ENCODE peak calls at places on chromosome 15, in seven cellular contexts. G is GM12865; J is uterus; C is esophagus squamous epithelium; F is EL; Q is heart left ventricle; O is activated CD4-positive, alpha-beta T cell treated with anti-CD3 and anti-CD28 coated beads for 24 hours. M is an unnamed sample.

GRCh38 chr15:85865070-85865684 is 70.5 kb upstream of the KLHL25 start:
- DNase-seq in Q (no peak), C (no peak), F (peak; percentile 34), G (peak; percentile 37), J (peak; percentile 30), O (no peak), M (peak; percentile 39)

GRCh38 chr15:60137711-60138396 is 133.7 kb downstream of the FOXB1 start:
- DNase-seq in Q (no peak), J (no peak), G (no peak), O (no peak), F (peak; percentile 75), C (no peak), M (no peak)

GRCh38 chr15:68909601-68910000 is 20.7 kb upstream of the SPESP1 start:
- DNase-seq in Q (no peak), C (no peak), F (no peak), J (no peak), G (no peak), O (no peak), M (no peak)

GRCh38 chr15:65409284-65409631 is 13.5 kb downstream of the IGDCC4 start:
- DNase-seq in F (peak; percentile 96), C (no peak), J (no peak), Q (no peak), G (peak; percentile 62), O (no peak), M (no peak)

GRCh38 chr15:63244976-63245645 is 32.3 kb upstream of the APH1B start:
- DNase-seq in Q (no peak), J (no peak), C (no peak), O (no peak), G (peak; percentile 13), F (no peak), M (no peak)

GRCh38 chr15:41505776-41506175 is 7.9 kb downstream of the LTK start:
- DNase-seq in G (no peak), Q (no peak), O (no peak), F (no peak), J (no peak), C (no peak), M (no peak)

GRCh38 chr15:26971303-26972018 is 480 bp downstream of the GABRG3 start:
- DNase-seq in G (no peak), F (no peak), Q (no peak), J (no peak), C (no peak), O (no peak), M (no peak)

GRCh38 chr15:42141795-42142667 is 14.4 kb downstream of the PLA2G4F start:
- DNase-seq in F (no peak), C (no peak), J (peak; percentile 4), Q (no peak), O (no peak), G (no peak), M (no peak)

GRCh38 chr15:42474857-42475256 is 16.1 kb downstream of the ZNF106 start:
- DNase-seq in Q (no peak), F (no peak), G (no peak), O (no peak), C (no peak), J (no peak), M (no peak)

GRCh38 chr15:62163847-62164499 is 1.1 kb downstream of the C2CD4B start:
- DNase-seq in G (no peak), J (no peak), C (no peak), Q (no peak), F (peak; percentile 9), O (no peak), M (peak; percentile 48)

GRCh38 chr15:71679223-71680078 is 130.9 kb upstream of the NR2E3 start:
- DNase-seq in J (peak; percentile 51), C (no peak), F (peak; percentile 66), Q (no peak), G (peak; percentile 25), O (no peak), M (no peak)

GRCh38 chr15:74830868-74831267 is 4.4 kb downstream of the CPLX3 start:
- DNase-seq in J (no peak), F (no peak), Q (peak; percentile 63), C (no peak), G (no peak), O (no peak), M (no peak)

GRCh38 chr15:66387176-66388056 is 704 bp downstream of the MAP2K1 start:
- DNase-seq in F (peak; percentile 84), Q (peak; percentile 51), G (peak; percentile 70), C (no peak), O (peak; percentile 76), J (peak; percentile 65), M (peak; percentile 68)

GRCh38 chr15:74901612-74902063 is 5.0 kb downstream of the FAM219B start:
- DNase-seq in C (no peak), F (peak; percentile 62), O (peak; percentile 45), G (peak; percentile 70), Q (peak; percentile 48), J (peak; percentile 56), M (peak; percentile 81)

GRCh38 chr15:56969265-56969895 is 50.9 kb downstream of the TCF12 start:
- DNase-seq in O (no peak), J (no peak), F (no peak), C (no peak), G (no peak), Q (no peak), M (no peak)

GRCh38 chr15:101031203-101031602 is 112.0 kb downstream of the LRRK1 start:
- DNase-seq in Q (no peak), O (no peak), J (peak; percentile 7), C (no peak), G (no peak), F (no peak), M (no peak)

GRCh38 chr15:40598672-40599071 is 4.6 kb downstream of the KNL1 start:
- DNase-seq in J (no peak), C (no peak), Q (no peak), F (no peak), G (no peak), O (no peak), M (no peak)

GRCh38 chr15:31250033-31250432 is 76.6 kb upstream of the KLF13 start:
- DNase-seq in J (no peak), Q (no peak), G (no peak), O (no peak), C (no peak), F (no peak), M (no peak)

GRCh38 chr15:98856540-98856907 is 151.1 kb downstream of the PGPEP1L start:
- DNase-seq in C (no peak), Q (no peak), O (no peak), G (no peak), J (no peak), F (peak; percentile 86), M (no peak)

GRCh38 chr15:95718441-95718840 is 612.1 kb upstream of the NR2F2 start:
- DNase-seq in Q (peak; percentile 53), O (no peak), G (no peak), F (no peak), C (no peak), J (peak; percentile 72), M (no peak)

GRCh38 chr15:41772720-41773331 is 1.5 kb upstream of the MAPKBP1 start:
- DNase-seq in F (peak; percentile 76), C (no peak), Q (peak; percentile 27), J (peak; percentile 49), G (peak; percentile 80), O (peak; percentile 12), M (peak; percentile 27)

GRCh38 chr15:60444289-60444912 is 34.5 kb downstream of the ICE2 start:
- DNase-seq in O (no peak), G (no peak), C (no peak), J (no peak), F (peak; percentile 50), Q (no peak), M (peak; percentile 13)

GRCh38 chr15:89299896-89300295 is 34.7 kb downstream of the POLG start:
- DNase-seq in Q (no peak), G (no peak), C (no peak), J (no peak), O (no peak), F (no peak), M (no peak)

M was measured in Calu3.